ENCODE peak calls at places on chromosomes 3 and 15, in six cellular contexts. N, Z, U, H, F and Y are unnamed samples.

GRCh38 chr3:98010194-98010882 is 24.8 kb downstream of the GABRR3 start:
- DNase-seq in N (no peak), H (no peak), Z (no peak), U (no peak), F (no peak), Y (no peak)

GRCh38 chr3:126153695-126154360 is 26.6 kb downstream of the ALDH1L1 start:
- DNase-seq in N (no peak), U (no peak), H (no peak), Z (no peak), F (no peak), Y (no peak)

GRCh38 chr15:66276546-66276945 is 16.8 kb upstream of the DIS3L start:
- DNase-seq in Z (no peak), U (no peak), H (no peak), N (no peak), F (no peak), Y (no peak)

GRCh38 chr3:18429021-18429745 is 4.0 kb upstream of the SATB1 start:
- DNase-seq in U (no peak), N (no peak), F (no peak), Z (no peak), H (no peak), Y (no peak)

GRCh38 chr3:184727357-184728060 is 15.6 kb upstream of the MAGEF1 start:
- DNase-seq in H (no peak), U (peak; percentile 76), F (no peak), Z (no peak), N (peak; percentile 75), Y (no peak)

GRCh38 chr3:55066406-55067128 is 138.7 kb upstream of the LRTM1 start:
- DNase-seq in N (no peak), H (no peak), U (no peak), F (no peak), Z (peak; percentile 28), Y (no peak)

GRCh38 chr15:67009576-67010569 is 55.5 kb upstream of the SMAD3 start:
- DNase-seq in N (no peak), U (no peak), H (no peak), Z (no peak), F (no peak), Y (no peak)

GRCh38 chr15:93049914-93050534 is 39.0 kb downstream of the RGMA start:
- DNase-seq in H (no peak), F (no peak), Z (no peak), N (no peak), U (no peak), Y (no peak)

GRCh38 chr15:75718326-75718725 is 5.7 kb upstream of the CSPG4 start:
- DNase-seq in N (no peak), F (no peak), H (no peak), U (no peak), Z (no peak), Y (no peak)